ENCODE peak calls at places on chromosomes 11 and 22, in four cellular contexts. One of them, this sample, is unnamed.

GRCh38 chr11:94528551-94528950 is 15.2 kb upstream of the FUT4 start:
- DNase-seq in GM12878: no peak
- DNase-seq in HEK293T: no peak
- DNase-seq in HepG2: no peak
- DNase-seq in this sample: no peak

GRCh38 chr11:8249482-8249881 is 14.2 kb downstream of the LMO1 start:
- DNase-seq in GM12878: no peak
- DNase-seq in HEK293T: no peak
- DNase-seq in HepG2: no peak
- DNase-seq in this sample: no peak

GRCh38 chr22:24583221-24583971 is 9.5 kb downstream of the LRRC75B start:
- DNase-seq in GM12878: no peak
- DNase-seq in HEK293T: no peak
- DNase-seq in HepG2: peak; percentile 76
- DNase-seq in this sample: no peak

GRCh38 chr11:7595016-7595869 is 78.1 kb downstream of the CYB5R2 start:
- DNase-seq in GM12878: no peak
- DNase-seq in HEK293T: no peak
- DNase-seq in HepG2: no peak
- DNase-seq in this sample: no peak

GRCh38 chr11:19954899-19955298 is 205.4 kb downstream of the DBX1 start:
- DNase-seq in GM12878: no peak
- DNase-seq in HEK293T: no peak
- DNase-seq in HepG2: peak; percentile 56
- DNase-seq in this sample: no peak

GRCh38 chr11:105609341-105609781 is 512 bp upstream of the GRIA4 start:
- DNase-seq in GM12878: no peak
- DNase-seq in HEK293T: peak; percentile 23
- DNase-seq in HepG2: peak; percentile 8
- DNase-seq in this sample: peak; percentile 3

GRCh38 chr22:28207281-28208030 is 288.4 kb upstream of the PITPNB start:
- DNase-seq in GM12878: no peak
- DNase-seq in HEK293T: no peak
- DNase-seq in HepG2: no peak
- DNase-seq in this sample: no peak

GRCh38 chr11:121881806-121882205 is 234.2 kb downstream of the BLID start:
- DNase-seq in GM12878: no peak
- DNase-seq in HEK293T: no peak
- DNase-seq in HepG2: no peak
- DNase-seq in this sample: no peak

GRCh38 chr11:79040348-79040747 is 400.5 kb downstream of the TENM4 start:
- DNase-seq in GM12878: no peak
- DNase-seq in HEK293T: no peak
- DNase-seq in HepG2: no peak
- DNase-seq in this sample: no peak

GRCh38 chr22:47341464-47341863 is 579.0 kb downstream of the TBC1D22A start:
- DNase-seq in GM12878: no peak
- DNase-seq in HEK293T: no peak
- DNase-seq in HepG2: no peak
- DNase-seq in this sample: no peak

GRCh38 chr11:110323786-110324185 is 27.4 kb upstream of the RDX start:
- DNase-seq in GM12878: no peak
- DNase-seq in HEK293T: no peak
- DNase-seq in HepG2: no peak
- DNase-seq in this sample: no peak

GRCh38 chr11:119702261-119702591 is 26.8 kb downstream of the NECTIN1 start:
- DNase-seq in GM12878: no peak
- DNase-seq in HEK293T: no peak
- DNase-seq in HepG2: no peak
- DNase-seq in this sample: no peak

GRCh38 chr22:47928626-47929025 is 1166.2 kb downstream of the TBC1D22A start:
- DNase-seq in GM12878: no peak
- DNase-seq in HEK293T: no peak
- DNase-seq in HepG2: no peak
- DNase-seq in this sample: no peak

GRCh38 chr11:63841554-63841953 is 2.6 kb downstream of the MARK2 start:
- DNase-seq in GM12878: no peak
- DNase-seq in HEK293T: no peak
- DNase-seq in HepG2: no peak
- DNase-seq in this sample: no peak
- TF ChIP-seq TARDBP in GM12878: no peak
- TF ChIP-seq TARDBP in HEK293T: no peak
- TF ChIP-seq TARDBP in HepG2: no peak
- TF ChIP-seq TARDBP in this sample: no peak

GRCh38 chr22:44383652-44384562 is 71.2 kb upstream of the SHISAL1 start:
- DNase-seq in GM12878: no peak
- DNase-seq in HEK293T: no peak
- DNase-seq in HepG2: no peak
- DNase-seq in this sample: no peak

GRCh38 chr22:44384563-44384940 is 71.8 kb upstream of the SHISAL1 start:
- DNase-seq in GM12878: no peak
- DNase-seq in HEK293T: no peak
- DNase-seq in HepG2: no peak
- DNase-seq in this sample: no peak

GRCh38 chr22:44381761-44382454 is 69.2 kb upstream of the SHISAL1 start:
- DNase-seq in GM12878: no peak
- DNase-seq in HEK293T: no peak
- DNase-seq in HepG2: no peak
- DNase-seq in this sample: no peak

GRCh38 chr22:44382461-44383038 is 69.8 kb upstream of the SHISAL1 start:
- DNase-seq in GM12878: no peak
- DNase-seq in HEK293T: no peak
- DNase-seq in HepG2: peak; percentile 3
- DNase-seq in this sample: no peak

GRCh38 chr22:44383071-44383575 is 70.4 kb upstream of the SHISAL1 start:
- DNase-seq in GM12878: no peak
- DNase-seq in HEK293T: no peak
- DNase-seq in HepG2: no peak
- DNase-seq in this sample: no peak
- TF ChIP-seq TARDBP in GM12878: no peak
- TF ChIP-seq TARDBP in HEK293T: no peak
- TF ChIP-seq TARDBP in HepG2: no peak
- TF ChIP-seq TARDBP in this sample: no peak

DNA sequence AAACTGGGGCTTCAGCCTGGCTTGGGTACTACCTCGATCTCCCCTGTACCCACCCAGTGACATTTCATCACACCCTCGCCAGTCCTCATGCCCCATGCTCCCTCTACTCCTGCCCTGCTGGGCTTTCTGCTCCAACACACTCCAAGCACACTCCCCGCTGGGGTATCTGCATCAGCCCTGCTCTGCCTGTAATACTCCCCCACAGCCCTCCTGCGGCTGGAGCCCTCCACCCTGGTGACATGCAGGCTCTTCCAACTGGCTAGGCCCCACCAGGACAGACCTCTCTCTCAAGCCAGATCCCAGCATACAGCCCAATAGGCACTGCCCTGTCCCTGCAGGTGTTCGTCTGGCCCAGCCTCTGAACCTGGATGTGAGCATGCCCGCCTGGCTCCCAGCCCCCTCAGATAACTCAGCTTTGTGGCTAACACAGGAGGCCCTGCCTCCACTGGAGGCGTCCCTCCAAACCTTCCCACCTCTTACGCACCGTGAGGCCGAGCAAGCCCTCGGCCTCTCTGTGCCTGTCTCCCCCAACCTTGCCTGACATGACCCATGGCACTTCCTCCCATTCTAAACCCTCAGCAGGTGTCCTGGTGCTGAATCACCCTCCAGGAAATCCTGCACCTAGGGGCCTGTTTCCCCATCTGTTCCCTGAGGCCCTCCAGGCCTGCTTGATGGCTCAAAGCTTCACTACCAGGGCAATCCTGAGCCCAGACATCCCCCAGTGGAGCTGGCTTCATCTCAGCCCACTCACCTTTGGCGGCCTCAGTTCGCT is 33.5 kb upstream of the TXNRD2 start:
- DNase-seq in GM12878: no peak
- DNase-seq in HEK293T: no peak
- DNase-seq in HepG2: no peak
- DNase-seq in this sample: peak; percentile 86
- TF ChIP-seq TARDBP in GM12878: no peak
- TF ChIP-seq TARDBP in HEK293T: no peak
- TF ChIP-seq TARDBP in HepG2: no peak
- TF ChIP-seq TARDBP in this sample: no peak

GRCh38 chr11:36167073-36167472 is 122.2 kb downstream of the COMMD9 start:
- DNase-seq in GM12878: no peak
- DNase-seq in HEK293T: no peak
- DNase-seq in HepG2: no peak
- DNase-seq in this sample: no peak
- TF ChIP-seq TARDBP in GM12878: no peak
- TF ChIP-seq TARDBP in HEK293T: no peak
- TF ChIP-seq TARDBP in HepG2: no peak
- TF ChIP-seq TARDBP in this sample: no peak

This sample was measured in K562.